ENCODE peak calls at places on chromosomes 4 and X, in four cellular contexts. S is HepG2, F is GM12878, E is H1. B is an unnamed sample.

GRCh38 chrX:118637997-118638396 is 89.4 kb upstream of the IL13RA1 start:
- DNase-seq in S (peak; percentile 3), F (no peak), E (no peak), B (no peak)

GRCh38 chr4:62797221-62797620 is 1597.1 kb downstream of the ADGRL3 start:
- DNase-seq in S (no peak), F (no peak), E (no peak), B (no peak)

GRCh38 chrX:70878925-70879324 is 29.6 kb downstream of the TEX11 start:
- DNase-seq in S (no peak), F (peak; percentile 1), E (no peak), B (no peak)

GRCh38 chr4:51895816-51896408 is 53.0 kb downstream of the DCUN1D4 start:
- DNase-seq in S (peak; percentile 77), F (peak; percentile 34), E (peak; percentile 62), B (peak; percentile 48)

GRCh38 chr4:47326067-47326466 is 137.4 kb downstream of the COMMD8 start:
- DNase-seq in S (no peak), F (no peak), E (no peak), B (no peak)

GRCh38 chrX:150482537-150483217 is 85.7 kb upstream of the MTM1 start:
- DNase-seq in S (peak; percentile 9), F (no peak), E (no peak), B (no peak)

GRCh38 chr4:83731609-83732008 is 195.7 kb downstream of the GPAT3 start:
- DNase-seq in S (no peak), F (no peak), E (no peak), B (no peak)

GRCh38 chrX:50093627-50094026 is 107.2 kb downstream of the AKAP4 start:
- DNase-seq in S (peak; percentile 33), F (no peak), E (no peak), B (no peak)

GRCh38 chr4:172220679-172221078 is 407.5 kb downstream of the GALNTL6 start:
- DNase-seq in S (no peak), F (no peak), E (no peak), B (no peak)
- H3K4me1 ChIP-seq in S (no peaks in the 10 kb centered on the region), F (no peaks in the 10 kb centered on the region), E (no peaks in the 10 kb centered on the region), B (no peaks in the 10 kb centered on the region)

DNA sequence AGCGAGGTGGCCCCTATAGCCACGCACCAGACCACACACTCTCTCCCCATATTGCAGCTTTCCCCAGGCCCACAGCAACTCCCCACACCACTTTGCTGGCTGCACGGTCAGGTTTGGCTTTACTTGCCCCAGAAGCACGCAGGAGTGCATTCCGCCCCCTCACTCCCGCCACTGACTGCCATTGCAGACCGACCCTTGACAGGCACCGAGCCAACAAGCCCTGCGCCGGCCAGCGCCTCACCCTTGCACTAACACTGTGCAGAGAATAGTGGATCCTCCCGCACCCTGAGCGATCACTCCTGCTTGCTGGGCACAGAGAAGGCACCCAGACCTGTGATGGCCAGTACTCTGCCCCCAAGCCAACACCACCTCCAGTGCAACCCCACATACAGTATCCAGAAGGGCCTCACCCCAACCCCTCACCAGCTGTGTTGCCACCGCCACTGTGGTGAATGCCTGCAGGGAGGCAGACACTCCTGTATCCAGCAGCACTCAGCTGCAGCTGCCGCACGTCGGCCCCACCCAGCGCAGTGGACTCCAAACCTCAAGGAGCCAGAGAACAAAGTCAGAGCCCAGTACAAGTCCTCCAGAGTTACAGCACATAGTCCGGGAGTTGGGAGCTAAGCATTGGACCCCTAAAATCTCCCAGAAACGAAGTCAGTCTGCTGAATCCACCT is 28.6 kb upstream of the DIAPH2 start:
- DNase-seq in S (no peak), F (no peak), E (no peak), B (no peak)
- TF ChIP-seq YY1 in S (no peak), F (no peak), E (no peak), B (no peak)

GRCh38 chr4:8261851-8262535 is 7.6 kb upstream of the HTRA3 start:
- DNase-seq in S (no peak), F (no peak), E (no peak), B (no peak)

GRCh38 chr4:8263397-8263796 is 6.2 kb upstream of the HTRA3 start:
- DNase-seq in S (no peak), F (no peak), E (no peak), B (no peak)

GRCh38 chr4:8264106-8264505 is 5.4 kb upstream of the HTRA3 start:
- DNase-seq in S (no peak), F (no peak), E (no peak), B (no peak)

GRCh38 chr4:8260656-8261111 is 8.9 kb upstream of the HTRA3 start:
- DNase-seq in S (no peak), F (no peak), E (no peak), B (peak; percentile 47)

GRCh38 chr4:8262637-8263322 is 6.8 kb upstream of the HTRA3 start:
- DNase-seq in S (no peak), F (no peak), E (no peak), B (no peak)
- TF ChIP-seq SUZ12 in S (no peak), F (no peak), E (no peak), B (no peak)

GRCh38 chr4:87037921-87038320 is 103.1 kb downstream of the AFF1 start:
- DNase-seq in S (no peak), F (no peak), E (no peak), B (no peak)
- H3K4me1 ChIP-seq in S (peaks cover 24% of the 10 kb centered on the region), F (peaks cover 56% of the 10 kb centered on the region), E (peaks cover 14% of the 10 kb centered on the region), B (peaks cover 4% of the 10 kb centered on the region)

DNA sequence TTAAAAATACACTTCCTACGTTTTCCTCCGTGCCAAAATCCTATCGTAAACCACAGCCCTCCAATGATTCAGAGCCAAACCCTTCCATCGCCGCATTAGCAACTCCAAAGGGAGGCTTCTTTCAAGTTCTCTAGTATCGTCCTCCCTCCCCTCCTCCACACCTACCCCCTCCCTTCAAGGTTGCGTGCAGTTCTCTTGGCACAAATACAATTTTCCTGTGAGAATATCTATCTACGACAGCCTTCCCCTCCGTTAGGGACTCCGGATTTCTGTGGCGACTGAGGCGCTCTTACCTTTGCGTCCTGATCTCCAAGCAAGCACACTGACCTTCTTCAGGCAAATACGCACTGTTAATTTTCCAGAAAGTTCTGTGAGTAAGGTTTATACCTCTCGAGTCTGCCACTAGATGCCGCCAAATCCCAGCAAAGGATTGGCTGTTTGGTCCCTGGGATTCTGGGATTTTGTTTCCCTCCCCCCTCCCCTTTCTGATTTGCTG is 1.2 kb upstream of the MORF4L2 start:
- DNase-seq in S (peak; percentile 67), F (peak; percentile 37), E (peak; percentile 68), B (peak; percentile 76)
- TF ChIP-seq YY1 in S (no peak), F (no peak), E (no peak), B (no peak)

GRCh38 chrX:54891573-54891972 is 29.1 kb upstream of the TRO start:
- DNase-seq in S (peak; percentile 21), F (no peak), E (no peak), B (peak; percentile 36)
- TF ChIP-seq SUZ12 in S (no peak), F (no peak), E (no peak), B (no peak)

B was measured in NT2/D1.